ENCODE peak calls at places on chromosome 21, in six cellular contexts. A is small intestine; H is activated naive CD8-positive, alpha-beta T cell treated with anti-CD3 and anti-CD28 coated beads, Interleukin-2, amount 50 U/mL, for 24 hours; O is activated T-helper 1 cell treated with anti-CD3 and anti-CD28 coated beads, Interleukin-2, amount 50 U/mL, for 16 hours; X is activated naive CD4-positive, alpha-beta T cell; N is AG09309. T is an unnamed sample.

GRCh38 chr21:34693192-34693810 is 24.5 kb downstream of the CLIC6 start:
- DNase-seq in O (no peak), X (peak), N (peak), H (peak), A (peak), T (no peak)

GRCh38 chr21:32257952-32258785 is 20.7 kb downstream of the MIS18A start:
- DNase-seq in X (no peak), A (peak), H (peak), N (peak), O (no peak), T (peak)

GRCh38 chr21:45140346-45140940 is 66.1 kb downstream of the ADARB1 start:
- DNase-seq in N (peak), H (peak), A (peak), O (no peak), X (no peak), T (peak)

GRCh38 chr21:27674037-27674436 is 707.1 kb upstream of the ADAMTS5 start:
- DNase-seq in O (no peak), H (no peak), A (no peak), X (no peak), N (peak), T (no peak)

GRCh38 chr21:19607983-19608668 is 1204.5 kb upstream of the TMPRSS15 start:
- DNase-seq in H (no peak), X (no peak), A (no peak), N (no peak), O (no peak), T (no peak)

GRCh38 chr21:45320991-45321656 is 33.4 kb upstream of the POFUT2 start:
- DNase-seq in O (no peak), H (no peak), N (no peak), X (no peak), A (no peak), T (no peak)

GRCh38 chr21:36202721-36203602 is 46.3 kb downstream of the DOP1B start:
- DNase-seq in H (no peak), A (peak), N (no peak), X (no peak), O (no peak), T (no peak)

GRCh38 chr21:37130971-37131370 is 57.9 kb downstream of the TTC3 start:
- DNase-seq in H (no peak), X (no peak), A (no peak), O (no peak), N (no peak), T (no peak)

GRCh38 chr21:43001316-43001715 is 27.0 kb downstream of the PKNOX1 start:
- DNase-seq in X (no peak), O (no peak), N (no peak), A (no peak), H (no peak), T (no peak)

GRCh38 chr21:17709266-17709611 is 96.5 kb upstream of the BTG3 start:
- DNase-seq in A (no peak), H (no peak), N (no peak), X (no peak), O (no peak), T (no peak)

GRCh38 chr21:44708213-44708865 is 3.0 kb downstream of the TSPEAR start:
- DNase-seq in A (no peak), O (no peak), N (no peak), X (no peak), H (no peak), T (no peak)

GRCh38 chr21:29194847-29195246 is 64.4 kb downstream of the MAP3K7CL start:
- DNase-seq in N (no peak), H (no peak), X (no peak), A (no peak), O (no peak), T (no peak)

T was measured in GM19239.